ENCODE peak calls at places on chromosomes 11 and 22, in nine cellular contexts. K is HTR-8/SVneo; E is ELF-1; A is left colon; L is Right ventricle myocardium superior; G is HS-27A; I is activated naive CD8-positive, alpha-beta T cell treated with anti-CD3 and anti-CD28 coated beads for 36 hours; X is T-helper 9 cell; S is DMS53. F is an unnamed sample.

GRCh38 chr11:59668188-59668949 is 468 bp downstream of the PATL1 start:
- DNase-seq in K (peak), E (peak), A (peak), L (peak), G (peak), I (peak), X (peak), S (peak), F (peak)

GRCh38 chr11:92527467-92527866 is 302.8 kb downstream of the FAT3 start:
- DNase-seq in K (no peak), E (no peak), A (no peak), L (no peak), G (no peak), I (no peak), X (no peak), S (no peak), F (no peak)

GRCh38 chr11:130801287-130802146 is 114.8 kb downstream of the SNX19 start:
- DNase-seq in K (no peak), E (no peak), A (no peak), L (no peak), G (no peak), I (no peak), X (no peak), S (no peak), F (no peak)

GRCh38 chr22:49021097-49021925 is 806.4 kb downstream of the BRD1 start:
- DNase-seq in K (no peak), E (no peak), A (no peak), L (no peak), G (no peak), I (no peak), X (no peak), S (no peak), F (no peak)

GRCh38 chr11:125976156-125976555 is 30.3 kb downstream of the VSIG10L2 start:
- DNase-seq in K (no peak), E (no peak), A (no peak), L (no peak), G (no peak), I (no peak), X (no peak), S (no peak), F (no peak)

GRCh38 chr11:117442869-117443239 is 115.2 kb downstream of the CEP164 start:
- DNase-seq in K (no peak), E (peak), A (no peak), L (no peak), G (no peak), I (no peak), X (no peak), S (no peak), F (no peak)

GRCh38 chr22:46329616-46330015 is 5.9 kb upstream of the TRMU start:
- DNase-seq in K (no peak), E (no peak), A (no peak), L (no peak), G (no peak), I (no peak), X (no peak), S (no peak), F (no peak)

GRCh38 chr11:95922536-95923440 is 1.1 kb downstream of the MTMR2 start:
- DNase-seq in K (no peak), E (no peak), A (no peak), L (no peak), G (no peak), I (no peak), X (no peak), S (peak), F (no peak)

GRCh38 chr11:35216962-35217667 is 78.1 kb downstream of the CD44 start:
- DNase-seq in K (no peak), E (peak), A (no peak), L (no peak), G (no peak), I (no peak), X (no peak), S (peak), F (no peak)

GRCh38 chr11:73359930-73360742 is 16.1 kb upstream of the RELT start:
- DNase-seq in K (peak), E (peak), A (no peak), L (no peak), G (no peak), I (peak), X (no peak), S (peak), F (peak)

GRCh38 chr11:64990222-64990918 is 6.4 kb downstream of the BATF2 start:
- DNase-seq in K (no peak), E (no peak), A (no peak), L (peak), G (no peak), I (no peak), X (no peak), S (no peak), F (no peak)

GRCh38 chr11:92977401-92977800 is 8.0 kb downstream of the MTNR1B start:
- DNase-seq in K (no peak), E (no peak), A (no peak), L (no peak), G (no peak), I (no peak), X (no peak), S (no peak), F (no peak)

GRCh38 chr11:10990637-10991036 is 132.8 kb upstream of the ZBED5 start:
- DNase-seq in K (no peak), E (no peak), A (no peak), L (no peak), G (no peak), I (no peak), X (no peak), S (no peak), F (no peak)

GRCh38 chr11:11731311-11732083 is 109.7 kb upstream of the GALNT18 start:
- DNase-seq in K (peak), E (no peak), A (peak), L (peak), G (peak), I (no peak), X (no peak), S (peak), F (no peak)

GRCh38 chr11:44506375-44507016 is 59.0 kb upstream of the CD82 start:
- DNase-seq in K (peak), E (peak), A (no peak), L (no peak), G (no peak), I (no peak), X (no peak), S (peak), F (no peak)

GRCh38 chr22:36741204-36741793 is 34.6 kb downstream of the IFT27 start:
- DNase-seq in K (no peak), E (peak), A (no peak), L (no peak), G (no peak), I (no peak), X (no peak), S (peak), F (no peak)

GRCh38 chr11:119099707-119100106 is 1.9 kb downstream of the DPAGT1 start:
- DNase-seq in K (no peak), E (no peak), A (no peak), L (no peak), G (no peak), I (no peak), X (no peak), S (no peak), F (no peak)

GRCh38 chr22:19874307-19875060 is 19.8 kb upstream of the GNB1L start:
- DNase-seq in K (no peak), E (no peak), A (peak), L (peak), G (no peak), I (no peak), X (no peak), S (peak), F (peak)

GRCh38 chr22:32820131-32820882 is 18.8 kb downstream of the TIMP3 start:
- DNase-seq in K (no peak), E (no peak), A (no peak), L (no peak), G (no peak), I (no peak), X (no peak), S (no peak), F (no peak)

GRCh38 chr11:7892059-7892699 is 38.9 kb downstream of the OR10A6 start:
- DNase-seq in K (peak), E (no peak), A (no peak), L (no peak), G (peak), I (no peak), X (no peak), S (no peak), F (no peak)

GRCh38 chr11:36699271-36699670 is 101.2 kb upstream of the RAG2 start:
- DNase-seq in K (no peak), E (no peak), A (peak), L (no peak), G (no peak), I (no peak), X (no peak), S (no peak), F (no peak)

GRCh38 chr11:1301220-1302000 is 8.0 kb downstream of the TOLLIP start:
- DNase-seq in K (no peak), E (peak), A (peak), L (no peak), G (no peak), I (no peak), X (no peak), S (no peak), F (peak)

GRCh38 chr11:16346975-16347374 is 9.4 kb downstream of the SOX6 start:
- DNase-seq in K (no peak), E (no peak), A (no peak), L (no peak), G (no peak), I (no peak), X (no peak), S (no peak), F (no peak)

GRCh38 chr22:17443413-17444203 is 74.3 kb downstream of the CECR2 start:
- DNase-seq in K (no peak), E (no peak), A (no peak), L (no peak), G (no peak), I (no peak), X (no peak), S (no peak), F (no peak)

GRCh38 chr11:83061883-83062282 is 9.8 kb downstream of the RAB30 start:
- DNase-seq in K (no peak), E (no peak), A (no peak), L (no peak), G (no peak), I (no peak), X (no peak), S (no peak), F (no peak)

GRCh38 chr11:86089659-86090058 is 20.8 kb upstream of the PICALM start:
- DNase-seq in K (no peak), E (no peak), A (no peak), L (no peak), G (no peak), I (no peak), X (no peak), S (no peak), F (no peak)

GRCh38 chr11:134664863-134665535 is 253.0 kb upstream of the B3GAT1 start:
- DNase-seq in K (no peak), E (no peak), A (no peak), L (no peak), G (no peak), I (no peak), X (no peak), S (no peak), F (no peak)

GRCh38 chr22:20002661-20003060 is 14.0 kb downstream of the ARVCF start:
- DNase-seq in K (no peak), E (no peak), A (no peak), L (no peak), G (no peak), I (no peak), X (no peak), S (no peak), F (no peak)

GRCh38 chr11:12675951-12676711 is 1.9 kb downstream of the TEAD1 start:
- DNase-seq in K (no peak), E (peak), A (peak), L (no peak), G (no peak), I (no peak), X (no peak), S (peak), F (no peak)

GRCh38 chr22:43293661-43294392 is 49.3 kb downstream of the SCUBE1 start:
- DNase-seq in K (no peak), E (peak), A (peak), L (peak), G (no peak), I (no peak), X (no peak), S (peak), F (no peak)

F was measured in activated T-cell treated with anti-CD3 and anti-CD28 coated beads, Interleukin-2, amount 50 U/mL, for 24 hours.